ENCODE peak calls at places on chromosomes 7 and 10, in eight cellular contexts. O, N, U, F, K, L, I and X are unnamed samples.

GRCh38 chr7:151679073-151679708 is 159.5 kb upstream of the RHEB start:
- DNase-seq in O (no peak), N (no peak), U (no peak), F (peak; percentile 46), K (no peak), L (no peak), I (no peak), X (peak; percentile 29)

GRCh38 chr10:48316236-48316635 is 9.8 kb downstream of the MAPK8 start:
- DNase-seq in O (no peak), N (no peak), U (no peak), F (no peak), K (no peak), L (no peak), I (no peak), X (no peak)

GRCh38 chr7:22667562-22668239 is 59.3 kb upstream of the IL6 start:
- DNase-seq in O (no peak), N (no peak), U (peak; percentile 34), F (no peak), K (no peak), L (no peak), I (no peak), X (no peak)

GRCh38 chr10:43437141-43437860 is 390 bp downstream of the ZNF487 start:
- DNase-seq in O (no peak), N (no peak), U (peak; percentile 56), F (no peak), K (no peak), L (no peak), I (no peak), X (no peak)

GRCh38 chr10:8365935-8366911 is 311.7 kb downstream of the GATA3 start:
- DNase-seq in O (peak; percentile 42), N (no peak), U (peak; percentile 80), F (no peak), K (no peak), L (no peak), I (no peak), X (no peak)

GRCh38 chr7:115116773-115117715 is 195.2 kb downstream of the MDFIC start:
- DNase-seq in O (peak; percentile 22), N (no peak), U (peak; percentile 8), F (no peak), K (no peak), L (no peak), I (no peak), X (no peak)

GRCh38 chr7:135193615-135194081 is 17.7 kb downstream of the WDR91 start:
- DNase-seq in O (peak; percentile 40), N (no peak), U (no peak), F (no peak), K (no peak), L (no peak), I (peak; percentile 82), X (no peak)

GRCh38 chr10:68784476-68784875 is 42.9 kb upstream of the STOX1 start:
- DNase-seq in O (no peak), N (no peak), U (no peak), F (no peak), K (no peak), L (no peak), I (no peak), X (no peak)

GRCh38 chr7:107047902-107048782 is 3.6 kb downstream of the PRKAR2B start:
- DNase-seq in O (no peak), N (no peak), U (no peak), F (no peak), K (peak; percentile 25), L (no peak), I (no peak), X (no peak)

GRCh38 chr7:140674899-140675701 is 2.4 kb downstream of the ADCK2 start:
- DNase-seq in O (peak; percentile 34), N (peak; percentile 7), U (peak; percentile 49), F (peak; percentile 57), K (peak; percentile 79), L (peak; percentile 33), I (no peak), X (peak; percentile 68)

GRCh38 chr7:36048141-36048901 is 104.7 kb upstream of the EEPD1 start:
- DNase-seq in O (no peak), N (no peak), U (no peak), F (no peak), K (peak; percentile 58), L (no peak), I (no peak), X (peak; percentile 75)

GRCh38 chr10:79299397-79300370 is 47.6 kb upstream of the PPIF start:
- DNase-seq in O (no peak), N (no peak), U (peak; percentile 43), F (no peak), K (no peak), L (no peak), I (no peak), X (no peak)

GRCh38 chr7:101294832-101295121 is 26.8 kb downstream of the IFT22 start:
- DNase-seq in O (no peak), N (no peak), U (no peak), F (no peak), K (no peak), L (no peak), I (no peak), X (no peak)

GRCh38 chr10:119815671-119816070 is 57.0 kb downstream of the MCMBP start:
- DNase-seq in O (no peak), N (no peak), U (no peak), F (no peak), K (no peak), L (no peak), I (no peak), X (no peak)

GRCh38 chr10:119817991-119818888 is 54.4 kb downstream of the MCMBP start:
- DNase-seq in O (no peak), N (peak; percentile 29), U (no peak), F (peak; percentile 80), K (peak; percentile 91), L (peak; percentile 24), I (peak; percentile 90), X (peak; percentile 89)

GRCh38 chr10:119818889-119819270 is 53.8 kb downstream of the MCMBP start:
- DNase-seq in O (no peak), N (no peak), U (no peak), F (no peak), K (peak; percentile 37), L (no peak), I (no peak), X (no peak)

GRCh38 chr10:119824299-119824698 is 48.3 kb downstream of the MCMBP start:
- DNase-seq in O (no peak), N (no peak), U (no peak), F (no peak), K (no peak), L (no peak), I (no peak), X (no peak)

DNA sequence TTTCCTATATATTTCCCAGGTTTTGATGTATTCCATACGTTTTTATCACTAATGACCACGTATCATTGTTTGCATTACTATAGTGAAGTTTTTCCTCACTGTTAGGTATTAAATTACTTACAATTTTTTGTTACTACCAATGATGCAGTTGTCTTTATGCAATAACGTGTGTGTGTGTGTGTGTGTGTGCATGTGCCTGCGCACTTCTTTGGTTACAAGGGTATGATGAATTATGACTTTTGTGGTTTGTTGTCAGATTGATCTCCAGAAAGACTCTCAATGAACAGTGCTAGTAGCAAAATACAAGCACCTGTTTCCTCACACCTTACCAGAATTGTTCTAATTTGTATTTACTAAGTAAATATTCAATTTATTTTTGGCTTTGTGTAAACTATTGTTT is 51.5 kb downstream of the MCMBP start:
- DNase-seq in O (no peak), N (no peak), U (no peak), F (no peak), K (no peak), L (no peak), I (no peak), X (no peak)
- H3K4me3 ChIP-seq in O (no peak overlapping the region), N (no peak overlapping the region), U (no peak overlapping the region), F (no peak overlapping the region), K (no peak overlapping the region), L (no peak overlapping the region), I (no peak overlapping the region), X (no peak overlapping the region)

GRCh38 chr7:35015346-35015859 is 21.9 kb downstream of the DPY19L1 start:
- DNase-seq in O (no peak), N (no peak), U (no peak), F (no peak), K (no peak), L (no peak), I (no peak), X (no peak)

GRCh38 chr7:35022725-35023124 is 14.6 kb downstream of the DPY19L1 start:
- DNase-seq in O (no peak), N (no peak), U (no peak), F (no peak), K (no peak), L (no peak), I (no peak), X (no peak)

GRCh38 chr7:35021445-35021844 is 15.8 kb downstream of the DPY19L1 start:
- DNase-seq in O (no peak), N (no peak), U (no peak), F (no peak), K (no peak), L (no peak), I (no peak), X (no peak)

GRCh38 chr7:35019179-35019729 is 18.0 kb downstream of the DPY19L1 start:
- DNase-seq in O (no peak), N (no peak), U (no peak), F (no peak), K (no peak), L (no peak), I (no peak), X (no peak)

DNA sequence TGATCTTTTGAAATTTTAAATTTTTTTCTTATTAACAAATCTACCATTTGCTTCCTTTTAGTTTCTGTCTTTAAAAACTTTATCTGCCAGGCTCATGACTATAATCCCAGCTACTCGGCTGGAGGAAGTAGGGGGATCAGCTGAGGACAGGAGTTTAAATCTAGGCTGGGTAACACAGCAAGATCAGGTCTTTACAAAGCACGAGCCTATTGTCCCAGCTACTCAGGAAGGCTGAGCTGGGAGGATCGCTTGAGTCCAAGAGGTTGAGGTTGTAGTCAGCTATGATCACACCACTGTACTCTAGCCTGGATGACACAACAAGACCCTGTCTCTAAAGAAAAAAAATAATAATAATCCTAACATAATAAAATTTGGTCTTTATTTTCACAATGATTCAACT is 17.5 kb downstream of the DPY19L1 start:
- DNase-seq in O (no peak), N (no peak), U (no peak), F (no peak), K (no peak), L (no peak), I (no peak), X (no peak)
- TF ChIP-seq EP300 in O (no peak), N (no peak), U (no peak), F (no peak), K (no peak), L (no peak), I (no peak), X (no peak)

GRCh38 chr7:7102906-7103305 is 79.4 kb upstream of the C1GALT1 start:
- DNase-seq in O (no peak), N (no peak), U (no peak), F (no peak), K (no peak), L (no peak), I (no peak), X (no peak)
- H3K4me3 ChIP-seq in O (no peak overlapping the region), N (peak overlapping the region; percentile 3), U (no peak overlapping the region), F (no peak overlapping the region), K (no peak overlapping the region), L (no peak overlapping the region), I (no peak overlapping the region), X (no peak overlapping the region)

DNA sequence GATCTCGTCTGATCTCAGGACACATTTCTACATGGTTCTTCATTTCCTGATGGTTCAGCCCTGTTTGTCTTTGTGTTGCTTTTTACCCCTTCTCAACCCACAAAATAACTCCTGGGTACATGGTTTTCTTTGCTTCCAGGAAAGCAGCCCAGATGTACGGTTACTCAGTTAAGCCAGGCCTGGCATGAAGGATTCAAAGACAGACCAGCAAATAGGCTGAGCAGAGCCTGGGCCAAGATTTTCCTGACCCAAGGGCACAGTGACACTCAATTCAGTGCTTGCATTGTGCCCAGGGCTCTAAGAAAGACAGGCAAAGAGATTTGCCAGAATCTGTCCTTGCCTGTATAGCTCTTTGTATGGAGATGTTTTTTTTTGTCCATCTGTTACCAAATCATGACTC is 340.8 kb upstream of the KIAA1217 start:
- DNase-seq in O (no peak), N (no peak), U (no peak), F (no peak), K (no peak), L (no peak), I (no peak), X (no peak)
- TF ChIP-seq EP300 in O (no peak), N (no peak), U (no peak), F (no peak), K (no peak), L (no peak), I (no peak), X (no peak)